ENCODE peak calls at places on chromosomes 4 and X, in five cellular contexts. Q is posterior cingulate gyrus, O is midbrain, A is psoas muscle, M is anterior cingulate cortex. E is an unnamed sample.

GRCh38 chr4:68175562-68176155 is 46.0 kb upstream of the TMPRSS11F start:
- DNase-seq in O (peak; percentile 76), M (peak; percentile 16), Q (no peak), A (no peak), E (peak; percentile 34)

GRCh38 chr4:167379433-167379832 is 145.1 kb upstream of the SPOCK3 start:
- DNase-seq in A (no peak), Q (no peak), O (no peak), M (no peak), E (no peak)

GRCh38 chrX:1468250-1468772 is 15.6 kb upstream of the ASMTL start:
- DNase-seq in O (no peak), A (peak; percentile 54), Q (no peak), M (no peak), E (no peak)

GRCh38 chrX:13357925-13358324 is 38.1 kb upstream of the ATXN3L start:
- DNase-seq in A (no peak), M (no peak), O (no peak), Q (no peak), E (no peak)

GRCh38 chr4:155491336-155492131 is 114.8 kb upstream of the MAP9 start:
- DNase-seq in M (no peak), Q (no peak), A (no peak), O (no peak), E (no peak)

GRCh38 chr4:99863804-99864203 is 30.4 kb downstream of the LAMTOR3 start:
- DNase-seq in Q (no peak), O (no peak), A (no peak), M (no peak), E (no peak)

GRCh38 chr4:48748949-48749596 is 31.0 kb downstream of the FRYL start:
- DNase-seq in A (no peak), M (no peak), O (no peak), Q (no peak), E (no peak)

GRCh38 chr4:3582091-3582475 is 49.9 kb upstream of the LRPAP1 start:
- DNase-seq in M (no peak), O (no peak), A (no peak), Q (no peak), E (no peak)

GRCh38 chr4:20086768-20087167 is 164.9 kb upstream of the SLIT2 start:
- DNase-seq in M (no peak), Q (no peak), O (no peak), A (no peak), E (no peak)

GRCh38 chr4:163672751-163673150 is 178.3 kb downstream of the TMA16 start:
- DNase-seq in Q (no peak), A (no peak), O (no peak), M (no peak), E (no peak)

GRCh38 chr4:125041372-125041930 is 273.3 kb upstream of the FAT4 start:
- DNase-seq in A (no peak), M (no peak), Q (no peak), O (no peak), E (no peak)

GRCh38 chrX:65697915-65698796 is 30.7 kb downstream of the MSN start:
- DNase-seq in Q (no peak), M (no peak), A (no peak), O (peak; percentile 3), E (no peak)

GRCh38 chr4:41064953-41065352 is 149.4 kb downstream of the APBB2 start:
- DNase-seq in A (no peak), M (no peak), O (no peak), Q (no peak), E (no peak)

GRCh38 chr4:142297313-142297712 is 548.8 kb downstream of the INPP4B start:
- DNase-seq in O (no peak), Q (no peak), M (no peak), A (no peak), E (no peak)